ENCODE peak calls at places on chromosomes 6 and 20, in eight cellular contexts. V is GM12891, G is A549, Y is IMR-90, W is H1, T is testis, P is heart left ventricle, X is body of pancreas. M is an unnamed sample.

GRCh38 chr6:113586966-113587699 is 270.0 kb upstream of the MARCKS start:
- DNase-seq in V (no peak), G (no peak), Y (no peak), W (no peak), T (no peak), P (no peak), X (no peak), M (no peak)

GRCh38 chr6:46993846-46994245 is 48.3 kb downstream of the ADGRF1 start:
- DNase-seq in V (no peak), G (peak), Y (peak), W (no peak), T (no peak), P (no peak), X (no peak), M (no peak)

GRCh38 chr20:63218701-63219446 is 2.9 kb upstream of the YTHDF1 start:
- DNase-seq in V (no peak), G (no peak), Y (no peak), W (no peak), T (no peak), P (no peak), X (no peak), M (no peak)

GRCh38 chr6:63441266-63441956 is 121.6 kb upstream of the LGSN start:
- DNase-seq in V (no peak), G (peak), Y (no peak), W (peak), T (no peak), P (no peak), X (no peak), M (no peak)

GRCh38 chr6:98921038-98921437 is 26.7 kb downstream of the FBXL4 start:
- DNase-seq in V (no peak), G (no peak), Y (peak), W (no peak), T (no peak), P (no peak), X (no peak), M (no peak)

GRCh38 chr20:840858-841567 is 7.5 kb downstream of the FAM110A start:
- DNase-seq in V (no peak), G (peak), Y (no peak), W (peak), T (no peak), P (no peak), X (peak), M (peak)

GRCh38 chr20:50136822-50137599 is 16.5 kb downstream of the PEDS1 start:
- DNase-seq in V (no peak), G (no peak), Y (peak), W (no peak), T (no peak), P (no peak), X (no peak), M (peak)

GRCh38 chr6:90907931-90908655 is 321.2 kb upstream of the MAP3K7 start:
- DNase-seq in V (no peak), G (no peak), Y (no peak), W (no peak), T (no peak), P (no peak), X (no peak), M (no peak)

GRCh38 chr20:8464368-8464767 is 332.3 kb downstream of the PLCB1 start:
- DNase-seq in V (no peak), G (no peak), Y (peak), W (no peak), T (no peak), P (no peak), X (no peak), M (no peak)

GRCh38 chr20:54197621-54198604 is 10.0 kb upstream of the PFDN4 start:
- DNase-seq in V (no peak), G (peak), Y (peak), W (no peak), T (no peak), P (no peak), X (no peak), M (peak)

GRCh38 chr20:44407402-44408184 is 52.1 kb downstream of the HNF4A start:
- DNase-seq in V (no peak), G (peak), Y (peak), W (no peak), T (no peak), P (no peak), X (no peak), M (peak)

GRCh38 chr6:53032853-53033252 is 32.4 kb upstream of the FBXO9 start:
- DNase-seq in V (no peak), G (no peak), Y (peak), W (no peak), T (no peak), P (no peak), X (no peak), M (no peak)

GRCh38 chr6:168132531-168133184 is 53.6 kb upstream of the FRMD1 start:
- DNase-seq in V (no peak), G (peak), Y (peak), W (peak), T (peak), P (peak), X (peak), M (peak)

GRCh38 chr6:69138893-69139494 is 503.9 kb downstream of the ADGRB3 start:
- DNase-seq in V (no peak), G (no peak), Y (no peak), W (no peak), T (no peak), P (peak), X (no peak), M (no peak)

GRCh38 chr6:29494131-29494530 is 6.4 kb upstream of the MAS1L start:
- DNase-seq in V (no peak), G (no peak), Y (no peak), W (no peak), T (no peak), P (no peak), X (no peak), M (no peak)

GRCh38 chr6:107735906-107736635 is 88.0 kb downstream of the SCML4 start:
- DNase-seq in V (no peak), G (no peak), Y (no peak), W (no peak), T (no peak), P (no peak), X (no peak), M (no peak)

GRCh38 chr6:20172842-20173456 is 39.3 kb downstream of the MBOAT1 start:
- DNase-seq in V (no peak), G (no peak), Y (no peak), W (no peak), T (no peak), P (no peak), X (no peak), M (no peak)

GRCh38 chr20:63112491-63113219 is 103.3 kb downstream of the YTHDF1 start:
- DNase-seq in V (no peak), G (no peak), Y (no peak), W (no peak), T (no peak), P (no peak), X (no peak), M (no peak)

GRCh38 chr6:145814501-145815350 is at the start of gene FBXO30:
- DNase-seq in V (peak), G (peak), Y (peak), W (peak), T (peak), P (peak), X (peak), M (peak)
- TF ChIP-seq POLR2A in V (peak), G (peak), Y (peak), W (peak), T (peak), P (peak), X (peak), M (peak)

GRCh38 chr20:25749667-25750066 is 53.0 kb upstream of the ZNF337 start:
- DNase-seq in V (no peak), G (no peak), Y (no peak), W (no peak), T (no peak), P (no peak), X (no peak), M (no peak)

GRCh38 chr20:25745738-25746137 is 49.1 kb upstream of the ZNF337 start:
- DNase-seq in V (no peak), G (no peak), Y (no peak), W (no peak), T (no peak), P (no peak), X (no peak), M (no peak)

GRCh38 chr20:25750765-25751696 is 54.4 kb upstream of the ZNF337 start:
- DNase-seq in V (peak), G (peak), Y (peak), W (no peak), T (peak), P (peak), X (peak), M (peak)

GRCh38 chr20:25745100-25745499 is 48.4 kb upstream of the ZNF337 start:
- DNase-seq in V (no peak), G (no peak), Y (no peak), W (no peak), T (no peak), P (no peak), X (no peak), M (no peak)

DNA sequence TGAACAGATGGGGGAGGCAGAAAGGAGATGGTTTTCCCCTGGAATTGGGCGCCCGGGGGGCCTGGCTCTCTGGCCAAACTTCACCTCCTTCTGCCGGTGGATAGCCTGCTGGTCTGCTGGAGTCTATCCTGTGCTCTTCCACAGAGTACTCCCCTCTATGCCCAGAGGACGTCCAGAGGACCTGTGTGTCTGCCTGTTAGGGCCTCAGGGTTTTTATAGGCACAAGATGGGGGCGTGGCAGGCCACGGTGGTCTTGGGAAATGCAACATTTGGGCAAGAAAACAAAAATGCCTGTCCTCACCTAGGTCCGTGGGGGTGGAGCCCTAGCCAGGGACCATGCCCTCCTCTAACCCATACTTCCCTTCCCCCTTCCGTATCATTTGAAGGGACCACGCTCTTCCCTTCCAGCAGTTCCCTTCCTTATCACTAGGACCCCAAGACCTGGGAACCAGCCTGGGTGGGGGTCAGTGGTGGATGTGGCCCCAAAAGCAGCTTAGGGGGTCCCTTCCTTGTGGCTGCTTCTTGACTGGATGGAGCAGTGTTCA is 53.6 kb upstream of the ZNF337 start:
- DNase-seq in V (no peak), G (no peak), Y (no peak), W (no peak), T (no peak), P (no peak), X (no peak), M (no peak)
- TF ChIP-seq POLR2A in V (no peak), G (no peak), Y (no peak), W (no peak), T (no peak), P (no peak), X (no peak), M (no peak)

DNA sequence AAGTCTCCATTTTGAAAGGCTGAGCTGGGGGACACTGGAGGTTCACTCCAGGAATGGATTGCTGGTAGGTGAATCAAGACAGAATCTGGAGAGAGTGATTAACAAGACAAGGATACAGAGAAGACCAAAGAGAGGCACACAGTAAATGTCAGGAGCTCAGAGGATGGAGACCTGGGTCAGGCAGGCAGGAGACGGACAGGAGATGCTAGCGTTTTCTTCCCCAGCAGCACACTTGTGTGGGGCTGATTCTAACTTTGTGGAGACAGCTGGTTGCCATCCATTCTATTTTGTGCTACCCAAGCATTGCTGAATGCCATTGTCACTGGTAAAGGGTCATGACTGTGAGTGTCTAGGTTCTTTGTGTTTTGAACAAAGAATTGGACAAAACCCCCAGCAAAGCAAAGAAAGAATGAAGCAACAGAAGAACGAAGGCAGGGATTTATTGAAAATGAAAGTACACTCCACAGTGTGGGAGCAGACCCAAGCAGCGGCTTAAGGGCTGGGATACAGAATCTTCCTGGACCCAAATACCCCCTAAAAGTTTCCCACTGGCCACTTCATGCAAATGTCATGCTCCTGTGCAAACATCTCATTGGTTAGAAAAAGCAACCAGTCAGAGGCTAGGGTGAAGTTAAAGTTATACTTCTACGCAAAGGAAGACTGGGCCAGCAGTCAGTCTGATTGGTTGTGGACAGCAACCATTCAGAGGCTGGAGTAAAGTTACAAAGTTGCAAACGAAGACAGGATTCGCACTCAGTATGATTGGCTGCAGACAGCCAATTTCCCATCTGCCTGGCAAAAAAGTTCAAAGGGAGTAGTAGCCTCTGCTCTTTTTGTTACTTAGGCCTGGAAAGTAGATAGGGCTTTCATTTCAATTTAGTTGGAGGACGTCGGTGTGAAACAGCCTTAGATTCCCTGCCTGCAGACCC is 17.5 kb downstream of the PTK7 start:
- DNase-seq in V (no peak), G (no peak), Y (peak), W (no peak), T (peak), P (peak), X (no peak), M (no peak)
- TF ChIP-seq POLR2A in V (no peak), G (no peak), Y (no peak), W (no peak), T (no peak), P (peak), X (no peak), M (no peak)

DNA sequence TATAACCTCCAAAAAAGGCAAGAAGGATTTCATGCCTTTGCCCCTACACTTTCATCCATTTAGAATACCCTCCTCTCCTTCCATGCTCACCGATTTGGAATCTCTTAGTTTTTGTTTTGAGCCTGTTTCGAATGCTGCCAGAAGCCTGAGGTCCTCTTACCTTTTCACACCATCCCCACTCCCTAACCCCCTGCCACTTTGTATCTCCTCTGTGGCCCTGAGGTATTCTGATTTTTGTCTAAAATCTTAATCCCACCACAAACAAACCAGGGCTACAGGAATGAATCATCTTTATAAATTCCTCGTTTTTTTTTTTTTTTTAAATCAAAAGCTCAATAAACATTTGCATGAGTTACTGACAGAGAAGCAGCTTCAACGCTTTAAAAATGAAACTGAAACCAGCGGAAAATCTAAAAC is 1.6 kb upstream of the RPS12 start:
- DNase-seq in V (no peak), G (no peak), Y (peak), W (no peak), T (no peak), P (no peak), X (no peak), M (no peak)
- TF ChIP-seq POLR2A in V (no peak), G (no peak), Y (no peak), W (peak), T (no peak), P (no peak), X (no peak), M (no peak)

GRCh38 chr6:163416380-163416629 is 1.8 kb downstream of the QKI start:
- DNase-seq in V (no peak), G (no peak), Y (no peak), W (no peak), T (no peak), P (no peak), X (no peak), M (no peak)
- TF ChIP-seq POLR2A in V (no peak), G (no peak), Y (no peak), W (no peak), T (no peak), P (no peak), X (no peak), M (no peak)

M was measured in erythroblast.